ENCODE peak calls at places on chromosomes 5 and 9, in seven cellular contexts. One of them, this sample, is unnamed.

GRCh38 chr5:141605523-141606277 is 13.1 kb downstream of the DIAPH1 start:
- DNase-seq in NCI-H1105: no peak
- DNase-seq in stimulated activated naive B cell treated with anti-CD40 and anti-IgM and Interleukin-4, amounts not matched to agents 10 μg/mL and 1 μg/mL and 100 μg/mL, for 72 hours: peak; percentile 70
- DNase-seq in stimulated activated naive CD8-positive, alpha-beta T cell treated with anti-CD3 and anti-CD28 coated beads, Interleukin-15, amount 100 ng/mL, for 72 hours: peak; percentile 75
- DNase-seq in stimulated activated CD4-positive, alpha-beta T cell treated with anti-CD3 and anti-CD28 coated beads, Interleukin-2, amount 100 ng/mL, for 24 hours: peak; percentile 55
- DNase-seq in SW480: no peak
- DNase-seq in activated CD4-positive, alpha-beta T cell treated with anti-CD3 and anti-CD28 coated beads, Interleukin-2, amount 50 U/mL, for 4 hours: peak; percentile 51
- DNase-seq in this sample: no peak

GRCh38 chr9:114141553-114142548 is 13.5 kb upstream of the COL27A1 start:
- DNase-seq in stimulated activated naive B cell treated with anti-CD40 and anti-IgM and Interleukin-4, amounts not matched to agents 10 μg/mL and 1 μg/mL and 100 μg/mL, for 72 hours: no peak
- DNase-seq in activated CD4-positive, alpha-beta T cell treated with anti-CD3 and anti-CD28 coated beads, Interleukin-2, amount 50 U/mL, for 4 hours: no peak
- DNase-seq in stimulated activated CD4-positive, alpha-beta T cell treated with anti-CD3 and anti-CD28 coated beads, Interleukin-2, amount 100 ng/mL, for 24 hours: no peak
- DNase-seq in stimulated activated naive CD8-positive, alpha-beta T cell treated with anti-CD3 and anti-CD28 coated beads, Interleukin-15, amount 100 ng/mL, for 72 hours: no peak
- DNase-seq in NCI-H1105: no peak
- DNase-seq in SW480: no peak
- DNase-seq in this sample: no peak

GRCh38 chr9:20243866-20244647 is 378.2 kb downstream of the MLLT3 start:
- DNase-seq in SW480: no peak
- DNase-seq in stimulated activated naive B cell treated with anti-CD40 and anti-IgM and Interleukin-4, amounts not matched to agents 10 μg/mL and 1 μg/mL and 100 μg/mL, for 72 hours: no peak
- DNase-seq in activated CD4-positive, alpha-beta T cell treated with anti-CD3 and anti-CD28 coated beads, Interleukin-2, amount 50 U/mL, for 4 hours: no peak
- DNase-seq in stimulated activated CD4-positive, alpha-beta T cell treated with anti-CD3 and anti-CD28 coated beads, Interleukin-2, amount 100 ng/mL, for 24 hours: no peak
- DNase-seq in stimulated activated naive CD8-positive, alpha-beta T cell treated with anti-CD3 and anti-CD28 coated beads, Interleukin-15, amount 100 ng/mL, for 72 hours: no peak
- DNase-seq in NCI-H1105: no peak
- DNase-seq in this sample: no peak

GRCh38 chr5:80239680-80240367 is 16.0 kb downstream of the SERINC5 start:
- DNase-seq in SW480: no peak
- DNase-seq in NCI-H1105: no peak
- DNase-seq in stimulated activated naive CD8-positive, alpha-beta T cell treated with anti-CD3 and anti-CD28 coated beads, Interleukin-15, amount 100 ng/mL, for 72 hours: no peak
- DNase-seq in stimulated activated CD4-positive, alpha-beta T cell treated with anti-CD3 and anti-CD28 coated beads, Interleukin-2, amount 100 ng/mL, for 24 hours: no peak
- DNase-seq in activated CD4-positive, alpha-beta T cell treated with anti-CD3 and anti-CD28 coated beads, Interleukin-2, amount 50 U/mL, for 4 hours: no peak
- DNase-seq in stimulated activated naive B cell treated with anti-CD40 and anti-IgM and Interleukin-4, amounts not matched to agents 10 μg/mL and 1 μg/mL and 100 μg/mL, for 72 hours: no peak
- DNase-seq in this sample: no peak

GRCh38 chr5:76337949-76338589 is 65.0 kb upstream of the IQGAP2 start:
- DNase-seq in stimulated activated naive CD8-positive, alpha-beta T cell treated with anti-CD3 and anti-CD28 coated beads, Interleukin-15, amount 100 ng/mL, for 72 hours: peak; percentile 13
- DNase-seq in SW480: peak; percentile 66
- DNase-seq in stimulated activated naive B cell treated with anti-CD40 and anti-IgM and Interleukin-4, amounts not matched to agents 10 μg/mL and 1 μg/mL and 100 μg/mL, for 72 hours: no peak
- DNase-seq in NCI-H1105: no peak
- DNase-seq in stimulated activated CD4-positive, alpha-beta T cell treated with anti-CD3 and anti-CD28 coated beads, Interleukin-2, amount 100 ng/mL, for 24 hours: peak; percentile 23
- DNase-seq in activated CD4-positive, alpha-beta T cell treated with anti-CD3 and anti-CD28 coated beads, Interleukin-2, amount 50 U/mL, for 4 hours: peak; percentile 31
- DNase-seq in this sample: no peak

GRCh38 chr5:69312459-69313160 is 20.0 kb downstream of the CCDC125 start:
- DNase-seq in NCI-H1105: no peak
- DNase-seq in stimulated activated naive CD8-positive, alpha-beta T cell treated with anti-CD3 and anti-CD28 coated beads, Interleukin-15, amount 100 ng/mL, for 72 hours: no peak
- DNase-seq in SW480: no peak
- DNase-seq in activated CD4-positive, alpha-beta T cell treated with anti-CD3 and anti-CD28 coated beads, Interleukin-2, amount 50 U/mL, for 4 hours: no peak
- DNase-seq in stimulated activated naive B cell treated with anti-CD40 and anti-IgM and Interleukin-4, amounts not matched to agents 10 μg/mL and 1 μg/mL and 100 μg/mL, for 72 hours: no peak
- DNase-seq in stimulated activated CD4-positive, alpha-beta T cell treated with anti-CD3 and anti-CD28 coated beads, Interleukin-2, amount 100 ng/mL, for 24 hours: no peak
- DNase-seq in this sample: no peak

GRCh38 chr9:131627326-131627845 is 82.1 kb downstream of the PRRT1B start:
- DNase-seq in SW480: no peak
- DNase-seq in stimulated activated CD4-positive, alpha-beta T cell treated with anti-CD3 and anti-CD28 coated beads, Interleukin-2, amount 100 ng/mL, for 24 hours: no peak
- DNase-seq in stimulated activated naive B cell treated with anti-CD40 and anti-IgM and Interleukin-4, amounts not matched to agents 10 μg/mL and 1 μg/mL and 100 μg/mL, for 72 hours: no peak
- DNase-seq in NCI-H1105: no peak
- DNase-seq in activated CD4-positive, alpha-beta T cell treated with anti-CD3 and anti-CD28 coated beads, Interleukin-2, amount 50 U/mL, for 4 hours: no peak
- DNase-seq in stimulated activated naive CD8-positive, alpha-beta T cell treated with anti-CD3 and anti-CD28 coated beads, Interleukin-15, amount 100 ng/mL, for 72 hours: no peak
- DNase-seq in this sample: no peak

GRCh38 chr5:107218457-107219193 is 452.1 kb downstream of the EFNA5 start:
- DNase-seq in NCI-H1105: no peak
- DNase-seq in stimulated activated naive CD8-positive, alpha-beta T cell treated with anti-CD3 and anti-CD28 coated beads, Interleukin-15, amount 100 ng/mL, for 72 hours: no peak
- DNase-seq in stimulated activated naive B cell treated with anti-CD40 and anti-IgM and Interleukin-4, amounts not matched to agents 10 μg/mL and 1 μg/mL and 100 μg/mL, for 72 hours: no peak
- DNase-seq in activated CD4-positive, alpha-beta T cell treated with anti-CD3 and anti-CD28 coated beads, Interleukin-2, amount 50 U/mL, for 4 hours: no peak
- DNase-seq in SW480: no peak
- DNase-seq in stimulated activated CD4-positive, alpha-beta T cell treated with anti-CD3 and anti-CD28 coated beads, Interleukin-2, amount 100 ng/mL, for 24 hours: no peak
- DNase-seq in this sample: no peak

GRCh38 chr9:120904999-120905793 is 21.4 kb downstream of the TRAF1 start:
- DNase-seq in stimulated activated CD4-positive, alpha-beta T cell treated with anti-CD3 and anti-CD28 coated beads, Interleukin-2, amount 100 ng/mL, for 24 hours: peak; percentile 22
- DNase-seq in stimulated activated naive CD8-positive, alpha-beta T cell treated with anti-CD3 and anti-CD28 coated beads, Interleukin-15, amount 100 ng/mL, for 72 hours: no peak
- DNase-seq in SW480: no peak
- DNase-seq in NCI-H1105: no peak
- DNase-seq in stimulated activated naive B cell treated with anti-CD40 and anti-IgM and Interleukin-4, amounts not matched to agents 10 μg/mL and 1 μg/mL and 100 μg/mL, for 72 hours: no peak
- DNase-seq in activated CD4-positive, alpha-beta T cell treated with anti-CD3 and anti-CD28 coated beads, Interleukin-2, amount 50 U/mL, for 4 hours: no peak
- DNase-seq in this sample: no peak

GRCh38 chr9:112532427-112532826 is 45.8 kb downstream of the KIAA1958 start:
- DNase-seq in activated CD4-positive, alpha-beta T cell treated with anti-CD3 and anti-CD28 coated beads, Interleukin-2, amount 50 U/mL, for 4 hours: no peak
- DNase-seq in NCI-H1105: no peak
- DNase-seq in stimulated activated naive CD8-positive, alpha-beta T cell treated with anti-CD3 and anti-CD28 coated beads, Interleukin-15, amount 100 ng/mL, for 72 hours: no peak
- DNase-seq in stimulated activated CD4-positive, alpha-beta T cell treated with anti-CD3 and anti-CD28 coated beads, Interleukin-2, amount 100 ng/mL, for 24 hours: no peak
- DNase-seq in stimulated activated naive B cell treated with anti-CD40 and anti-IgM and Interleukin-4, amounts not matched to agents 10 μg/mL and 1 μg/mL and 100 μg/mL, for 72 hours: no peak
- DNase-seq in SW480: no peak
- DNase-seq in this sample: no peak

GRCh38 chr5:88813805-88814584 is 69.0 kb downstream of the MEF2C start:
- DNase-seq in activated CD4-positive, alpha-beta T cell treated with anti-CD3 and anti-CD28 coated beads, Interleukin-2, amount 50 U/mL, for 4 hours: no peak
- DNase-seq in SW480: no peak
- DNase-seq in stimulated activated naive CD8-positive, alpha-beta T cell treated with anti-CD3 and anti-CD28 coated beads, Interleukin-15, amount 100 ng/mL, for 72 hours: no peak
- DNase-seq in stimulated activated naive B cell treated with anti-CD40 and anti-IgM and Interleukin-4, amounts not matched to agents 10 μg/mL and 1 μg/mL and 100 μg/mL, for 72 hours: no peak
- DNase-seq in stimulated activated CD4-positive, alpha-beta T cell treated with anti-CD3 and anti-CD28 coated beads, Interleukin-2, amount 100 ng/mL, for 24 hours: no peak
- DNase-seq in NCI-H1105: no peak
- DNase-seq in this sample: no peak